ENCODE peak calls at places on chromosomes 7 and 10, in eight cellular contexts. One of them, this sample, is unnamed.
A peak's percentile ranks its signal among the peaks of the same experiment; 100 is the strongest.

GRCh38 chr10:33421789-33422188 is 87.3 kb upstream of the NRP1 start:
- DNase-seq in PC-9: peak; percentile 11
- DNase-seq in hepatocyte: peak; percentile 58
- DNase-seq in heart left ventricle: no peak
- DNase-seq in adrenal gland: no peak
- DNase-seq in colonic mucosa: no peak
- DNase-seq in lung: no peak
- DNase-seq in Panc1: no peak
- DNase-seq in this sample: peak; percentile 63

GRCh38 chr10:103455235-103455634 is 3.1 kb upstream of the CALHM2 start:
- DNase-seq in PC-9: no peak
- DNase-seq in hepatocyte: no peak
- DNase-seq in heart left ventricle: no peak
- DNase-seq in adrenal gland: no peak
- DNase-seq in colonic mucosa: no peak
- DNase-seq in lung: no peak
- DNase-seq in Panc1: no peak
- DNase-seq in this sample: no peak

GRCh38 chr10:30784521-30784895 is 155.0 kb upstream of the LYZL2 start:
- DNase-seq in PC-9: no peak
- DNase-seq in hepatocyte: no peak
- DNase-seq in heart left ventricle: no peak
- DNase-seq in adrenal gland: no peak
- DNase-seq in colonic mucosa: no peak
- DNase-seq in lung: no peak
- DNase-seq in Panc1: no peak
- DNase-seq in this sample: no peak

GRCh38 chr10:35324196-35324595 is 12.1 kb upstream of the CCNY start:
- DNase-seq in PC-9: no peak
- DNase-seq in hepatocyte: no peak
- DNase-seq in heart left ventricle: no peak
- DNase-seq in adrenal gland: no peak
- DNase-seq in colonic mucosa: no peak
- DNase-seq in lung: no peak
- DNase-seq in Panc1: no peak
- DNase-seq in this sample: peak; percentile 26

GRCh38 chr10:27720529-27720928 is 25.1 kb downstream of the MKX start:
- DNase-seq in PC-9: no peak
- DNase-seq in hepatocyte: no peak
- DNase-seq in heart left ventricle: no peak
- DNase-seq in adrenal gland: no peak
- DNase-seq in colonic mucosa: no peak
- DNase-seq in lung: no peak
- DNase-seq in Panc1: no peak
- DNase-seq in this sample: peak; percentile 68

GRCh38 chr10:71531485-71532446 is 135.0 kb downstream of the CDH23 start:
- DNase-seq in PC-9: no peak
- DNase-seq in hepatocyte: no peak
- DNase-seq in heart left ventricle: no peak
- DNase-seq in adrenal gland: no peak
- DNase-seq in colonic mucosa: no peak
- DNase-seq in lung: no peak
- DNase-seq in Panc1: no peak
- DNase-seq in this sample: no peak

GRCh38 chr7:141366098-141366621 is 185.1 kb upstream of the AGK start:
- DNase-seq in PC-9: no peak
- DNase-seq in hepatocyte: no peak
- DNase-seq in heart left ventricle: no peak
- DNase-seq in adrenal gland: no peak
- DNase-seq in colonic mucosa: no peak
- DNase-seq in lung: no peak
- DNase-seq in Panc1: no peak
- DNase-seq in this sample: no peak

GRCh38 chr7:3243680-3244079 is 57.4 kb upstream of the SDK1 start:
- DNase-seq in PC-9: no peak
- DNase-seq in hepatocyte: no peak
- DNase-seq in heart left ventricle: no peak
- DNase-seq in adrenal gland: no peak
- DNase-seq in colonic mucosa: no peak
- DNase-seq in lung: no peak
- DNase-seq in Panc1: no peak
- DNase-seq in this sample: no peak

GRCh38 chr7:90512841-90513254 is 43.4 kb downstream of the PTTG1IP2 start:
- DNase-seq in PC-9: no peak
- DNase-seq in hepatocyte: no peak
- DNase-seq in heart left ventricle: no peak
- DNase-seq in adrenal gland: no peak
- DNase-seq in colonic mucosa: no peak
- DNase-seq in lung: no peak
- DNase-seq in Panc1: no peak
- DNase-seq in this sample: no peak

GRCh38 chr7:137032436-137032835 is 164.0 kb downstream of the CHRM2 start:
- DNase-seq in PC-9: no peak
- DNase-seq in hepatocyte: no peak
- DNase-seq in heart left ventricle: no peak
- DNase-seq in adrenal gland: no peak
- DNase-seq in colonic mucosa: no peak
- DNase-seq in lung: no peak
- DNase-seq in Panc1: no peak
- DNase-seq in this sample: no peak

GRCh38 chr7:137040745-137041144 is 172.3 kb downstream of the CHRM2 start:
- DNase-seq in PC-9: no peak
- DNase-seq in hepatocyte: no peak
- DNase-seq in heart left ventricle: peak; percentile 24
- DNase-seq in adrenal gland: no peak
- DNase-seq in colonic mucosa: no peak
- DNase-seq in lung: no peak
- DNase-seq in Panc1: no peak
- DNase-seq in this sample: no peak

GRCh38 chr7:137038706-137039105 is 170.3 kb downstream of the CHRM2 start:
- DNase-seq in PC-9: no peak
- DNase-seq in hepatocyte: no peak
- DNase-seq in heart left ventricle: no peak
- DNase-seq in adrenal gland: no peak
- DNase-seq in colonic mucosa: no peak
- DNase-seq in lung: no peak
- DNase-seq in Panc1: no peak
- DNase-seq in this sample: no peak

GRCh38 chr7:137036768-137037167 is 168.3 kb downstream of the CHRM2 start:
- DNase-seq in PC-9: no peak
- DNase-seq in hepatocyte: no peak
- DNase-seq in heart left ventricle: no peak
- DNase-seq in adrenal gland: no peak
- DNase-seq in colonic mucosa: no peak
- DNase-seq in lung: no peak
- DNase-seq in Panc1: no peak
- DNase-seq in this sample: no peak
- H3K4me3 ChIP-seq in PC-9: no peak overlapping the region
- H3K4me3 ChIP-seq in hepatocyte: no peak overlapping the region
- H3K4me3 ChIP-seq in heart left ventricle: no peak overlapping the region
- H3K4me3 ChIP-seq in adrenal gland: no peak overlapping the region
- H3K4me3 ChIP-seq in colonic mucosa: no peak overlapping the region
- H3K4me3 ChIP-seq in lung: no peak overlapping the region
- H3K4me3 ChIP-seq in Panc1: no peak overlapping the region
- H3K4me3 ChIP-seq in this sample: no peak overlapping the region

GRCh38 chr7:127581716-127582115 is 3.7 kb downstream of the GCC1 start:
- DNase-seq in PC-9: no peak
- DNase-seq in hepatocyte: no peak
- DNase-seq in heart left ventricle: no peak
- DNase-seq in adrenal gland: no peak
- DNase-seq in colonic mucosa: no peak
- DNase-seq in lung: no peak
- DNase-seq in Panc1: no peak
- DNase-seq in this sample: no peak

GRCh38 chr7:127580612-127581011 is 4.8 kb downstream of the GCC1 start:
- DNase-seq in PC-9: no peak
- DNase-seq in hepatocyte: no peak
- DNase-seq in heart left ventricle: no peak
- DNase-seq in adrenal gland: no peak
- DNase-seq in colonic mucosa: no peak
- DNase-seq in lung: no peak
- DNase-seq in Panc1: no peak
- DNase-seq in this sample: no peak

GRCh38 chr7:127582361-127582760 is 3.0 kb downstream of the GCC1 start:
- DNase-seq in PC-9: no peak
- DNase-seq in hepatocyte: no peak
- DNase-seq in heart left ventricle: peak; percentile 85
- DNase-seq in adrenal gland: peak; percentile 79
- DNase-seq in colonic mucosa: no peak
- DNase-seq in lung: no peak
- DNase-seq in Panc1: no peak
- DNase-seq in this sample: no peak

GRCh38 chr7:127578711-127579275 is 6.6 kb downstream of the GCC1 start:
- DNase-seq in PC-9: no peak
- DNase-seq in hepatocyte: no peak
- DNase-seq in heart left ventricle: no peak
- DNase-seq in adrenal gland: no peak
- DNase-seq in colonic mucosa: no peak
- DNase-seq in lung: no peak
- DNase-seq in Panc1: no peak
- DNase-seq in this sample: no peak

GRCh38 chr7:127578036-127578684 is 7.2 kb downstream of the GCC1 start:
- DNase-seq in PC-9: no peak
- DNase-seq in hepatocyte: no peak
- DNase-seq in heart left ventricle: no peak
- DNase-seq in adrenal gland: peak; percentile 61
- DNase-seq in colonic mucosa: no peak
- DNase-seq in lung: no peak
- DNase-seq in Panc1: no peak
- DNase-seq in this sample: no peak
- TF ChIP-seq CTCF in PC-9: no peak
- TF ChIP-seq CTCF in hepatocyte: peak; percentile 11
- TF ChIP-seq CTCF in heart left ventricle: no peak
- TF ChIP-seq CTCF in adrenal gland: no peak
- TF ChIP-seq CTCF in colonic mucosa: no peak
- TF ChIP-seq CTCF in lung: no peak
- TF ChIP-seq CTCF in Panc1: peak; percentile 53
- TF ChIP-seq CTCF in this sample: peak; percentile 35

GRCh38 chr7:96989241-96989858 is 16.0 kb upstream of the DLX6 start:
- DNase-seq in PC-9: no peak
- DNase-seq in hepatocyte: no peak
- DNase-seq in heart left ventricle: no peak
- DNase-seq in adrenal gland: no peak
- DNase-seq in colonic mucosa: no peak
- DNase-seq in lung: no peak
- DNase-seq in Panc1: no peak
- DNase-seq in this sample: no peak
- H3K27me3 ChIP-seq in PC-9: no peaks in the 10 kb centered on the region
- H3K27me3 ChIP-seq in hepatocyte: peaks cover 90% of the 10 kb centered on the region
- H3K27me3 ChIP-seq in heart left ventricle: peaks cover 41% of the 10 kb centered on the region
- H3K27me3 ChIP-seq in adrenal gland: peaks cover 54% of the 10 kb centered on the region
- H3K27me3 ChIP-seq in colonic mucosa: peaks cover 51% of the 10 kb centered on the region
- H3K27me3 ChIP-seq in lung: peaks cover 6% of the 10 kb centered on the region
- H3K27me3 ChIP-seq in Panc1: peaks cover 2% of the 10 kb centered on the region
- H3K27me3 ChIP-seq in this sample: peaks cover 21% of the 10 kb centered on the region

DNA sequence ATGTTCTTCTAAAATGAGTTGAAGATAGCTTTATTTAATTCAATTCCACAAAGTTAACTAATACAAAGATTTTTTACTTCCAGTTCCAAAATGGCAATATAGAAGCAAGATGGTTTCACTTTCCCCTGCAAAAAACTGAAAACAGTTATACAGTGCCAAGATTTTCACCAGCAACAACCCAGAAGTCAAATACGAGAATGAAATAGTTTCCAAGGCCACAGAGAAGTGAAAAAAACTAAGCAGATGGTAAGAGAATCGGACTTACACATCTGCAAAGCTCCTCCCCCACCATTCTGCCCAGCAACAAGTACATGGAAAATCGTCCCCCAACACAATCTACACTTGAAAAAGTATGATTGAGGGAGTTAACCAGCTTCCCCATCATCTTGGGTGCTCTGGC is 30.3 kb upstream of the KEL start:
- DNase-seq in PC-9: no peak
- DNase-seq in hepatocyte: no peak
- DNase-seq in heart left ventricle: no peak
- DNase-seq in adrenal gland: no peak
- DNase-seq in colonic mucosa: no peak
- DNase-seq in lung: no peak
- DNase-seq in Panc1: no peak
- DNase-seq in this sample: no peak
- H3K4me3 ChIP-seq in PC-9: no peak overlapping the region
- H3K4me3 ChIP-seq in hepatocyte: no peak overlapping the region
- H3K4me3 ChIP-seq in heart left ventricle: no peak overlapping the region
- H3K4me3 ChIP-seq in adrenal gland: no peak overlapping the region
- H3K4me3 ChIP-seq in colonic mucosa: no peak overlapping the region
- H3K4me3 ChIP-seq in lung: no peak overlapping the region
- H3K4me3 ChIP-seq in Panc1: no peak overlapping the region
- H3K4me3 ChIP-seq in this sample: no peak overlapping the region

This sample was measured in BJ.